ENCODE peak calls at places on chromosomes 11 and 22, in seven cellular contexts. X is head of caudate nucleus, I is bronchial epithelial cell, Y is hypothalamus, V is AG04449, D is amniotic stem cell, U is midbrain. C is an unnamed sample.

GRCh38 chr22:31210830-31211503 is 1.1 kb upstream of the LIMK2 start:
- DNase-seq in V (no peak), Y (no peak), U (no peak), I (no peak), D (no peak), X (no peak), C (peak)

GRCh38 chr11:69383372-69383771 is 89.4 kb downstream of the MYEOV start:
- DNase-seq in V (no peak), U (no peak), X (no peak), D (no peak), I (no peak), Y (no peak), C (no peak)

GRCh38 chr11:118714816-118715215 is 35.4 kb upstream of the TREH start:
- DNase-seq in X (no peak), I (no peak), V (no peak), Y (no peak), U (no peak), D (no peak), C (no peak)

GRCh38 chr22:31102441-31103081 is 4.8 kb downstream of the SELENOM start:
- DNase-seq in I (peak), U (no peak), D (peak), Y (no peak), V (peak), X (no peak), C (no peak)

GRCh38 chr11:117176186-117176585 is 2.4 kb upstream of the SIDT2 start:
- DNase-seq in I (no peak), D (no peak), V (no peak), U (no peak), Y (no peak), X (no peak), C (no peak)

GRCh38 chr11:96052921-96053631 is 129.2 kb upstream of the MTMR2 start:
- DNase-seq in I (peak), Y (no peak), D (no peak), X (no peak), V (no peak), U (no peak), C (no peak)

GRCh38 chr11:128194226-128194625 is 393.1 kb downstream of the ETS1 start:
- DNase-seq in Y (no peak), I (no peak), V (no peak), X (no peak), U (no peak), D (no peak), C (no peak)

GRCh38 chr11:130727715-130728114 is 188.6 kb downstream of the SNX19 start:
- DNase-seq in Y (no peak), X (no peak), I (no peak), V (no peak), U (no peak), D (no peak), C (no peak)

GRCh38 chr11:108239076-108239475 is 16.2 kb downstream of the ATM start:
- DNase-seq in V (no peak), Y (no peak), D (no peak), U (no peak), X (no peak), I (no peak), C (no peak)

C was measured in activated naive CD8-positive, alpha-beta T cell treated with anti-CD3 and anti-CD28 coated beads, Interleukin-2, amount 50 U/mL, for 24 hours.